ENCODE peak calls at places on chromosomes 2 and 18, in nine cellular contexts. P is ovary, O is dorsolateral prefrontal cortex, E is coronary artery, X is hepatocyte, T is thyroid gland, R is IMR-90, Q is fibroblast of lung, V is upper lobe of left lung. U is an unnamed sample.

GRCh38 chr18:31648966-31649429 is 35.4 kb downstream of the B4GALT6 start:
- DNase-seq in Q (peak; percentile 23), X (peak; percentile 77), T (no peak), R (peak; percentile 15), O (no peak), E (no peak), V (no peak), P (no peak), U (no peak)

GRCh38 chr2:157990173-157990572 is 111.5 kb upstream of the UPP2 start:
- DNase-seq in Q (no peak), R (no peak), X (peak; percentile 30), O (no peak), P (no peak), V (no peak), T (no peak), E (no peak), U (no peak)

GRCh38 chr2:33521791-33522281 is 45.4 kb downstream of the RASGRP3 start:
- DNase-seq in R (no peak), O (peak; percentile 29), Q (peak; percentile 72), V (no peak), T (peak; percentile 22), X (peak; percentile 29), E (no peak), P (no peak), U (no peak)

GRCh38 chr2:207073791-207074678 is 91.7 kb downstream of the KLF7 start:
- DNase-seq in T (no peak), O (no peak), E (no peak), P (no peak), Q (peak; percentile 26), X (no peak), V (no peak), R (peak; percentile 12), U (no peak)

GRCh38 chr2:151657667-151658076 is 76.6 kb downstream of the NEB start:
- DNase-seq in R (no peak), V (no peak), Q (peak; percentile 10), P (no peak), E (no peak), T (no peak), O (no peak), X (no peak), U (no peak)

GRCh38 chr2:242024751-242025355 is 155.3 kb downstream of the RTP5 start:
- DNase-seq in R (no peak), X (no peak), T (no peak), P (no peak), O (peak; percentile 5), E (peak; percentile 50), Q (no peak), V (peak; percentile 16), U (no peak)

GRCh38 chr2:237488295-237488694 is 1.2 kb downstream of the MLPH start:
- DNase-seq in O (no peak), T (peak; percentile 32), V (peak; percentile 75), E (no peak), P (no peak), Q (no peak), X (no peak), R (no peak), U (no peak)

GRCh38 chr2:40360652-40361051 is 91.2 kb downstream of the SLC8A1 start:
- DNase-seq in P (no peak), Q (no peak), X (no peak), O (no peak), E (no peak), V (no peak), R (peak; percentile 31), T (peak; percentile 4), U (no peak)

GRCh38 chr18:10003281-10003680 is 89.5 kb downstream of the VAPA start:
- DNase-seq in T (no peak), O (no peak), Q (no peak), V (no peak), E (no peak), R (no peak), X (no peak), P (no peak), U (no peak)

GRCh38 chr2:128362889-128363228 is 44.2 kb upstream of the HS6ST1 start:
- DNase-seq in R (peak; percentile 79), X (peak; percentile 65), Q (peak; percentile 52), E (peak; percentile 78), T (peak; percentile 61), O (no peak), V (peak; percentile 22), P (peak; percentile 36), U (peak; percentile 51)

GRCh38 chr2:178227187-178227586 is 32.9 kb downstream of the OSBPL6 start:
- DNase-seq in P (no peak), X (no peak), V (no peak), R (peak; percentile 76), O (no peak), T (no peak), Q (peak; percentile 55), E (no peak), U (no peak)

GRCh38 chr2:48531141-48531648 is 1.2 kb downstream of the STON1 start:
- DNase-seq in E (no peak), P (peak; percentile 26), O (no peak), R (peak; percentile 68), Q (peak; percentile 62), X (peak; percentile 78), V (no peak), T (peak; percentile 44), U (no peak)

GRCh38 chr2:11941201-11942041 is 195.0 kb downstream of the LPIN1 start:
- DNase-seq in V (no peak), X (no peak), P (no peak), Q (no peak), R (no peak), T (no peak), E (no peak), O (no peak), U (no peak)

GRCh38 chr2:112803691-112804521 is 19.6 kb upstream of the IL1A start:
- DNase-seq in X (peak; percentile 40), V (no peak), P (no peak), O (no peak), E (no peak), T (no peak), Q (peak; percentile 43), R (peak; percentile 94), U (peak; percentile 67)

GRCh38 chr2:37653805-37654378 is 17.6 kb downstream of the CDC42EP3 start:
- DNase-seq in X (no peak), O (peak; percentile 37), T (no peak), Q (no peak), V (peak; percentile 73), P (no peak), R (no peak), E (peak; percentile 80), U (no peak)

GRCh38 chr2:48194641-48195040 is 288.3 kb upstream of the FBXO11 start:
- DNase-seq in R (no peak), Q (no peak), P (no peak), V (no peak), X (no peak), E (no peak), T (no peak), O (no peak), U (no peak)

GRCh38 chr2:98380203-98380535 is 33.9 kb downstream of the CNGA3 start:
- DNase-seq in E (no peak), V (no peak), Q (no peak), R (no peak), T (no peak), O (no peak), P (no peak), X (no peak), U (no peak)

DNA sequence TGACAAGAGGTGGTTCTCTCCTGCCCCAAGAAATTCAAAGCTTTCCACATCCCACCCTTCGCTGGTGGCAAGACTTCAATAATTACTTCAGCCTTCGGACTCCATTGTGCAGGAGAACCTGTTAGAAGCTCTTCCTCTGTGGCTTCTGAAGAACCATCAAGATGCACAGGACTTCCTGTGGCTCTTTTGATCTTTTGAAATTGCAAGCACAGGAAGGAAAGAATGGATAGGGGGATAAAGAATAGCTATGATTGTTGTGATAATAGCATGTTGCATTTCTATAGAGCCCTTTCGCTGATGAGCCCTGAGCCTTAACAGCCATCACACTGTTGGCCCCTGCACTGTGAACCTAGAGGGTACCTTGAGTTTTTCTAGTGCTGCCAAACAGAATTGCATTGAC is 7.4 kb downstream of the EPAS1 start:
- DNase-seq in V (no peak), O (no peak), R (no peak), P (no peak), X (no peak), Q (no peak), E (no peak), T (no peak), U (no peak)
- H3K27ac ChIP-seq in V (peak overlapping the region; percentile 98), O (peak overlapping the region; percentile 49), R (no peak overlapping the region), P (no peak overlapping the region), X (no peak overlapping the region), Q (no peak overlapping the region), E (peak overlapping the region; percentile 79), T (peak overlapping the region; percentile 88), U (no peak overlapping the region)

GRCh38 chr2:78431241-78431640 is 594.3 kb upstream of the REG3G start:
- DNase-seq in P (no peak), O (no peak), T (no peak), E (no peak), Q (no peak), V (no peak), R (no peak), X (no peak), U (no peak)
- TF ChIP-seq CTCF in P (no peak), O (no peak), T (no peak), E (no peak), Q (no peak), V (no peak), R (no peak), X (no peak), U (no peak)

GRCh38 chr18:36295880-36296301 is 1.6 kb upstream of the FHOD3 start:
- DNase-seq in E (no peak), X (no peak), Q (no peak), O (no peak), R (no peak), P (no peak), T (peak; percentile 7), V (no peak), U (no peak)
- H3K4me3 ChIP-seq in E (peak overlapping the region; percentile 92), X (no peak overlapping the region), Q (no peak overlapping the region), O (peak overlapping the region; percentile 73), R (no peak overlapping the region), P (peak overlapping the region; percentile 47), T (no peak overlapping the region), V (no peak overlapping the region), U (no peak overlapping the region)

GRCh38 chr18:33113421-33113820 is 327.1 kb downstream of the CCDC178 start:
- DNase-seq in P (no peak), E (no peak), X (no peak), Q (no peak), R (no peak), V (no peak), O (no peak), T (no peak), U (no peak)

GRCh38 chr18:33107511-33107910 is 333.0 kb downstream of the CCDC178 start:
- DNase-seq in P (no peak), V (no peak), O (no peak), R (no peak), X (no peak), Q (no peak), E (no peak), T (no peak), U (no peak)
- H3K27ac ChIP-seq in P (no peak overlapping the region), V (no peak overlapping the region), O (no peak overlapping the region), R (no peak overlapping the region), X (no peak overlapping the region), Q (no peak overlapping the region), E (no peak overlapping the region), T (no peak overlapping the region), U (no peak overlapping the region)